ENCODE peak calls at places on chromosomes 1 and 21, in five cellular contexts. S is SW 1271, I is nephron progenitor cell, H is NCI-H1048, O is left ventricle myocardium inferior. N is an unnamed sample.
A peak's percentile ranks its signal among the peaks of the same experiment; 100 is the strongest.

GRCh38 chr1:90488451-90488850 is 228.7 kb downstream of the BARHL2 start:
- DNase-seq in H (no peak), S (no peak), I (no peak), O (no peak), N (no peak)

GRCh38 chr1:210711825-210712224 is 383.1 kb downstream of the HHAT start:
- DNase-seq in S (no peak), I (no peak), O (no peak), H (no peak), N (no peak)

GRCh38 chr21:42084079-42084478 is 13.0 kb downstream of the UMODL1 start:
- DNase-seq in O (no peak), S (no peak), H (no peak), I (no peak), N (no peak)

GRCh38 chr21:31348188-31348587 is 4.1 kb upstream of the TIAM1 start:
- DNase-seq in I (no peak), H (no peak), O (no peak), S (no peak), N (no peak)

GRCh38 chr1:9689971-9690381 is 38.4 kb downstream of the PIK3CD start:
- DNase-seq in I (peak; percentile 51), S (peak; percentile 35), O (peak; percentile 38), H (no peak), N (peak; percentile 56)

GRCh38 chr1:158527190-158527815 is 26.9 kb downstream of the OR6Y1 start:
- DNase-seq in O (no peak), I (no peak), S (peak; percentile 21), H (no peak), N (no peak)

GRCh38 chr21:32064511-32064910 is 191.7 kb downstream of the HUNK start:
- DNase-seq in I (no peak), S (no peak), H (no peak), O (no peak), N (no peak)

GRCh38 chr1:28313710-28314510 is 14.9 kb upstream of the MED18 start:
- DNase-seq in O (no peak), H (no peak), S (peak; percentile 23), I (no peak), N (peak; percentile 56)

GRCh38 chr1:230752407-230752806 is 5.2 kb downstream of the CAPN9 start:
- DNase-seq in S (no peak), I (peak; percentile 22), O (no peak), H (no peak), N (no peak)

GRCh38 chr1:224819861-224820260 is 109.6 kb upstream of the DNAH14 start:
- DNase-seq in O (no peak), I (no peak), H (no peak), S (no peak), N (no peak)

N was measured in Right ventricle myocardium superior.